ENCODE peak calls at places on chromosomes 16 and 17, in five cellular contexts. N, X, V, Q and Y are unnamed samples.

GRCh38 chr17:32015245-32016013 is 8.2 kb downstream of the LRRC37B start:
- DNase-seq in V (no peak), X (peak), N (no peak), Q (no peak), Y (no peak)

GRCh38 chr17:40306395-40306794 is 2.6 kb upstream of the RARA start:
- DNase-seq in N (no peak), Q (no peak), V (no peak), X (no peak), Y (no peak)

GRCh38 chr16:53098526-53099317 is 43.9 kb downstream of the CHD9 start:
- DNase-seq in Q (peak), X (peak), V (peak), N (peak), Y (peak)

GRCh38 chr17:2419526-2419925 is 18.7 kb upstream of the MNT start:
- DNase-seq in N (no peak), V (no peak), X (no peak), Q (no peak), Y (no peak)

GRCh38 chr17:74920306-74920620 is 2.8 kb downstream of the USH1G start:
- DNase-seq in V (no peak), Q (no peak), N (no peak), X (no peak), Y (no peak)

GRCh38 chr17:55760643-55761355 is 9.9 kb downstream of the PCTP start:
- DNase-seq in N (no peak), Q (no peak), V (no peak), X (no peak), Y (no peak)

GRCh38 chr17:28042721-28043291 is 329 bp downstream of the NLK start:
- DNase-seq in X (no peak), N (no peak), V (no peak), Q (no peak), Y (no peak)

GRCh38 chr16:55370762-55371482 is 46.9 kb downstream of the IRX6 start:
- DNase-seq in X (peak), N (peak), Q (peak), V (peak), Y (no peak)

GRCh38 chr17:19018600-19018950 is 14.0 kb upstream of the FAM83G start:
- DNase-seq in N (no peak), Q (no peak), V (no peak), X (no peak), Y (no peak)

DNA sequence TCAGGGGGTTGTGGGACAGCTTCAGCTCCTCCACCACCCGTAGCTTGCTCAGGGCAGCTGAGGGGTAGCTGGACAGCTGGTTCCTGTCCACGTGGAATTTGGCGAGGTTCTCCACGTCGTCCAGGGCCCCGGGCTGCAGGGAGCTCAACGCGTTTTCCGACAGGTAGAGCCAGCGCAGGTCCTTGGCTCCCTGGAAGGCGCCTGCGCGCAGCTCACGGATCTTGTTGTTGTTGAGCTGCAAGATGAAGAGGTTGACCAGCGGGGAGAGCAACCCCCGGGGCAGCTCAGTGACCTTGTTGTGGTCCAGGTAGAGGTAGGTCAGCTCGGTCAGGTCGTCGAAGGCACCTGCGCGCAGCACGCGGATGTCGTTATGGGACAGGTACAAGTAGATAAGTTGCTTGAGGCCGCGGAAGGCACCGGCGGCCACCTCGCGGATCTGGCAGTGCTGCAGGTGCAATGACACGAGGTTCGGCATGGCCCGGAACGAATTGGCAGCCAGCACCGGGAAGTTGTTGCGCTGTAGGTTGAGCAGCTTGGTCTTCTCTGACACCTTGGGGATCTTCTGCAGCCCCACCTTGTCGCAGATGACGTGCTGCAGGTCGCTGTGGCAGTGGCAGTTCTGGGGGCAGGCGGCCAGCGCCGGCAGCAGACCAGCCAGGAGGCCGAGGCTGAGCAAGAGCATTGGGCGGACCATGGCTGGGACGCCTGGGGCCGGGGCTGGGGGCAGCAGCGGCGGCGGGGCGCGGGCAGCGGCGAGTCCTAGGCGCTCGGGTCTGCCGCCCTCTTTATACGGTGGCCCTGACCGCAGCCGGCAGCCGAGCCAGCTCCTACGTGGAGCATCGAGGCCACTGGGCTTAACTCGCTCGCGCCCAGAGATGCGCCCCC is at the start of gene CHAD:
- DNase-seq in N (no peak), X (no peak), V (no peak), Q (no peak), Y (no peak)
- H3K4me3 ChIP-seq in N (no peak), X (no peak), V (peak), Q (peak), Y (no peak)

DNA sequence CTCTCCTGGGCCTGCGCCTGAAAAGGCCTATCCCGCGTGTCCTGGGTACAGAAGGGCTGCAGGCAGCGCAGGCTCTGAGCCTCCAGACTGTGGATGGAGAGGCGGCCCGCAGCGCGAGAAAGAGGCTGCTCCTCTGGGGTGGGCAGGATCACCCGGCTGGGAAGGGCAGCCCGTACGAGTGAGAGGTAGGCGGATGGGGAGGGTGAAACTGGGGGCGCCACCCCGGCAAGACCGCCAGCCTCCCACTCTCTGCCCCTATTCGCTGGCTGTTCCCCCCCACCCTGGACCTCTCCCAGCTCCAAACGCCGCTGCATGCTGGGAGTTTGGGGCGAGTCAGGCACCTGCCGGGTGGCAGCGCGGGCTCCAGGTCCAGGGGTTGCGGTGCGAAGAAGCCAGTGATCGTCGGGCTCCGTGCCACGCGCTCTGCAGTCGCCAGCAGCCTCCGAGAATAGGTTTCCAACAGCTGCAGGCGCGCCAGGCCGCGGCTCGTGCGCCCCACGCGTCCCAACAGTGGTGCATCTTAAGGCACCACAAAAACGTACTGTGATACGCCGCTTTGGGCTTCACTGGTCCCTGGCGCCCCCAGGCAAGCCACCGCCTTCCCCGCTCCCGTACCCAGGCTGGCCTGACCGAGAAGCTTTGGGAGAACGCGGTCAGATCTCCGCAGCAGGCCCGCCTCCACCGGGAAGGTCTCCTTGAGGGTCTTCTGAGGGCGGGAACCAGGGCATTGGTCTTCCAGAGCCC is 1.1 kb downstream of the NOXO1 start:
- DNase-seq in Q (no peak), N (no peak), V (no peak), X (no peak), Y (no peak)
- H3K4me3 ChIP-seq in Q (no peak), N (no peak), V (no peak), X (no peak), Y (no peak)

GRCh38 chr17:31007695-31008373 is 37.0 kb downstream of the RNF135 start:
- DNase-seq in V (no peak), X (no peak), Q (no peak), N (no peak), Y (no peak)

GRCh38 chr17:31004160-31004559 is 33.3 kb downstream of the RNF135 start:
- DNase-seq in V (no peak), X (no peak), Q (no peak), N (no peak), Y (no peak)

GRCh38 chr17:31003225-31003866 is 32.5 kb downstream of the RNF135 start:
- DNase-seq in Q (no peak), N (no peak), V (no peak), X (no peak), Y (no peak)

GRCh38 chr17:31013844-31014243 is 43.0 kb downstream of the RNF135 start:
- DNase-seq in Q (no peak), N (no peak), V (no peak), X (no peak), Y (no peak)

DNA sequence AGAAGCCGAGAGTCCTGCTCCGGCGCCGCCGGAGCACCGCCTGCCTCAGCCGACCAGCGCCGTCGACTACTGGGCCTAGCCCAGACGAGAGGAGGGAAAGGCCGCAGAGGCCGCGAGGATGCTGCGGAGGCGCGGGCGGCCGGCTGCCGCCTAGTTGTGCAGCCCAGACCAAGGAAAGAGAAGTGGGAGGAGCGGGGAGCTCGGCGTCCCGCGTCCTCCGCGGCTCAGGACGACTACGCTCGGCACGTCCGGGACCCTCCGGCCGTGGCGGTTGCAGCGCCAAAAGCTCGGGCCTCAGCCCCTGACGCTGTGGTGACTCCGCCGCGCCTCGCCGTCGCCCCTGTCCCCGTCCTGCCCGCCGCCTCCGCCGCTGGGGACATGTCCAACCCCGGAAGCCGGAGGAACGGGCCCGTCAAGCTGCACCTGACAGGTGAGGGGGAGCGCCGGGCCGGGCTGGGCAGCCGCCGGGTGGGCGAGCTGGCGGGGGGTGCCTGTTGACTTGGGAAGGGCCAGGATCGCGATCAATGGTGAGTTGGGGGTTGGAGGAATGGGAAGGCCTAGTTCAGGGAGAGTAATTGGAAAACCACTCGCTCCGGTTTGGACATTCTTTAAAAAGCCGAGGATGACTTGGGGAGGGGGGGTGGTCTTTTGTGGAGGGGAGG is 37.7 kb downstream of the RNF135 start:
- DNase-seq in Q (peak), N (peak), X (peak), V (peak), Y (peak)
- H3K4me3 ChIP-seq in Q (peak), N (peak), X (peak), V (peak), Y (peak)

GRCh38 chr17:46901291-46901690 is 21.7 kb upstream of the GOSR2 start:
- DNase-seq in V (no peak), X (no peak), N (no peak), Q (no peak), Y (no peak)
- H3K4me3 ChIP-seq in V (no peak), X (no peak), N (no peak), Q (no peak), Y (no peak)

GRCh38 chr16:11411059-11411550 is 65.8 kb downstream of the RMI2 start:
- DNase-seq in N (no peak), X (no peak), V (no peak), Q (no peak), Y (no peak)
- H3K4me3 ChIP-seq in N (no peak), X (no peak), V (no peak), Q (no peak), Y (no peak)